ENCODE peak calls at places on chromosome 10, in seven cellular contexts. I is right atrium auricular region; X is psoas muscle; V is cardiac fibroblast; T is CD8-positive, alpha-beta T cell; G is H9; D is AG04450. K is an unnamed sample.

GRCh38 chr10:109062371-109062770 is 860.9 kb downstream of the XPNPEP1 start:
- DNase-seq in I (no peak), X (no peak), V (peak), T (no peak), G (no peak), D (no peak), K (peak)

GRCh38 chr10:62459072-62459471 is 84.9 kb downstream of the ZNF365 start:
- DNase-seq in I (no peak), X (no peak), V (peak), T (no peak), G (no peak), D (peak), K (peak)

GRCh38 chr10:93991596-93992284 is 2.0 kb upstream of the PLCE1 start:
- DNase-seq in I (peak), X (peak), V (peak), T (no peak), G (peak), D (no peak), K (peak)

GRCh38 chr10:30500963-30501504 is 67.0 kb downstream of the MAP3K8 start:
- DNase-seq in I (no peak), X (no peak), V (no peak), T (no peak), G (no peak), D (no peak), K (no peak)

GRCh38 chr10:96587255-96588059 is 645 bp upstream of the TM9SF3 start:
- DNase-seq in I (peak), X (peak), V (peak), T (no peak), G (no peak), D (peak), K (peak)

GRCh38 chr10:55550241-55550640 is 749.2 kb upstream of the PCDH15 start:
- DNase-seq in I (no peak), X (no peak), V (no peak), T (no peak), G (no peak), D (no peak), K (no peak)

GRCh38 chr10:112141297-112141696 is 42.3 kb downstream of the GPAM start:
- DNase-seq in I (peak), X (no peak), V (no peak), T (no peak), G (no peak), D (no peak), K (no peak)

GRCh38 chr10:107496594-107496993 is 332.1 kb upstream of the SORCS1 start:
- DNase-seq in I (no peak), X (no peak), V (peak), T (no peak), G (no peak), D (no peak), K (no peak)

GRCh38 chr10:79063071-79063491 is 5.7 kb upstream of the ZMIZ1 start:
- DNase-seq in I (no peak), X (peak), V (no peak), T (no peak), G (no peak), D (no peak), K (no peak)

GRCh38 chr10:62037166-62037831 is 135.8 kb downstream of the ARID5B start:
- DNase-seq in I (no peak), X (no peak), V (peak), T (no peak), G (no peak), D (no peak), K (peak)

GRCh38 chr10:28891058-28891713 is 213.9 kb downstream of the BAMBI start:
- DNase-seq in I (no peak), X (no peak), V (no peak), T (no peak), G (no peak), D (no peak), K (no peak)

GRCh38 chr10:43044444-43045245 is 32.2 kb upstream of the RET start:
- DNase-seq in I (no peak), X (no peak), V (no peak), T (peak), G (peak), D (no peak), K (no peak)

GRCh38 chr10:7696545-7696944 is 6.6 kb upstream of the ITIH2 start:
- DNase-seq in I (no peak), X (no peak), V (no peak), T (no peak), G (no peak), D (no peak), K (no peak)

GRCh38 chr10:123911866-123912265 is 20.3 kb upstream of the CPXM2 start:
- DNase-seq in I (no peak), X (no peak), V (no peak), T (no peak), G (no peak), D (no peak), K (no peak)

GRCh38 chr10:94500063-94500462 is 45.5 kb upstream of the HELLS start:
- DNase-seq in I (no peak), X (no peak), V (peak), T (no peak), G (no peak), D (no peak), K (peak)

GRCh38 chr10:81866753-81867152 is 8.2 kb upstream of the NRG3 start:
- DNase-seq in I (no peak), X (no peak), V (peak), T (no peak), G (no peak), D (no peak), K (no peak)

GRCh38 chr10:70903262-70903921 is 15.0 kb upstream of the PCBD1 start:
- DNase-seq in I (no peak), X (peak), V (peak), T (no peak), G (peak), D (peak), K (peak)

GRCh38 chr10:132710746-132711617 is 75.0 kb downstream of the NKX6-2 start:
- DNase-seq in I (no peak), X (peak), V (no peak), T (no peak), G (no peak), D (no peak), K (no peak)

GRCh38 chr10:126889421-126889820 is 15.8 kb upstream of the DOCK1 start:
- DNase-seq in I (no peak), X (no peak), V (no peak), T (no peak), G (no peak), D (no peak), K (no peak)

GRCh38 chr10:58712136-58712535 is 199.5 kb downstream of the BICC1 start:
- DNase-seq in I (no peak), X (no peak), V (no peak), T (no peak), G (no peak), D (no peak), K (no peak)

GRCh38 chr10:96584035-96584434 is 2.8 kb downstream of the TM9SF3 start:
- DNase-seq in I (no peak), X (no peak), V (no peak), T (no peak), G (no peak), D (no peak), K (no peak)

GRCh38 chr10:58743466-58744115 is 230.9 kb downstream of the BICC1 start:
- DNase-seq in I (no peak), X (no peak), V (peak), T (no peak), G (no peak), D (peak), K (peak)

GRCh38 chr10:11045995-11046394 is 28.3 kb downstream of the CELF2 start:
- DNase-seq in I (no peak), X (peak), V (no peak), T (no peak), G (no peak), D (no peak), K (no peak)

GRCh38 chr10:97138174-97138573 is 47.6 kb downstream of the SLIT1 start:
- DNase-seq in I (no peak), X (no peak), V (no peak), T (no peak), G (peak), D (no peak), K (no peak)

GRCh38 chr10:22648547-22648961 is 65.8 kb downstream of the PIP4K2A start:
- DNase-seq in I (no peak), X (no peak), V (peak), T (no peak), G (no peak), D (no peak), K (peak)

GRCh38 chr10:84166620-84167288 is 6.8 kb upstream of the GPR15LG start:
- DNase-seq in I (no peak), X (no peak), V (no peak), T (no peak), G (no peak), D (no peak), K (no peak)

GRCh38 chr10:43939939-43940810 is 291.5 kb upstream of the ZNF32 start:
- DNase-seq in I (peak), X (no peak), V (peak), T (peak), G (peak), D (peak), K (peak)

GRCh38 chr10:103835121-103836045 is 20.0 kb downstream of the SH3PXD2A start:
- DNase-seq in I (peak), X (peak), V (peak), T (no peak), G (no peak), D (peak), K (no peak)

GRCh38 chr10:90245623-90246022 is 544.2 kb downstream of the KIF20B start:
- DNase-seq in I (no peak), X (no peak), V (no peak), T (no peak), G (no peak), D (no peak), K (no peak)

GRCh38 chr10:122462533-122463465 is 1.4 kb downstream of the HTRA1 start:
- DNase-seq in I (no peak), X (peak), V (peak), T (no peak), G (no peak), D (no peak), K (peak)

GRCh38 chr10:13930123-13930522 is 343.4 kb downstream of the PRPF18 start:
- DNase-seq in I (no peak), X (no peak), V (no peak), T (peak), G (no peak), D (no peak), K (no peak)

GRCh38 chr10:95289003-95289920 is 1.5 kb downstream of the PDLIM1 start:
- DNase-seq in I (no peak), X (peak), V (no peak), T (no peak), G (peak), D (no peak), K (peak)

GRCh38 chr10:61000769-61001730 is 57.1 kb upstream of the RHOBTB1 start:
- DNase-seq in I (no peak), X (no peak), V (no peak), T (no peak), G (peak), D (no peak), K (no peak)

GRCh38 chr10:86306628-86307278 is 59.8 kb downstream of the GRID1 start:
- DNase-seq in I (no peak), X (no peak), V (peak), T (no peak), G (no peak), D (no peak), K (no peak)

GRCh38 chr10:108166401-108166800 is 1001.9 kb upstream of the SORCS1 start:
- DNase-seq in I (no peak), X (no peak), V (no peak), T (no peak), G (no peak), D (no peak), K (no peak)

GRCh38 chr10:76411719-76412435 is 980.5 kb downstream of the LRMDA start:
- DNase-seq in I (peak), X (peak), V (no peak), T (no peak), G (no peak), D (no peak), K (no peak)

GRCh38 chr10:77781451-77782327 is 144.1 kb upstream of the KCNMA1 start:
- DNase-seq in I (no peak), X (no peak), V (no peak), T (no peak), G (no peak), D (no peak), K (no peak)

GRCh38 chr10:14949291-14949690 is 4.6 kb downstream of the DCLRE1C start:
- DNase-seq in I (no peak), X (no peak), V (no peak), T (no peak), G (no peak), D (no peak), K (no peak)

GRCh38 chr10:14954934-14955333 is 1.0 kb upstream of the DCLRE1C start:
- DNase-seq in I (no peak), X (peak), V (no peak), T (no peak), G (no peak), D (no peak), K (no peak)

GRCh38 chr10:14954001-14954770 is at the start of gene DCLRE1C:
- DNase-seq in I (peak), X (peak), V (peak), T (peak), G (peak), D (peak), K (peak)

GRCh38 chr10:14952851-14953451 is 945 bp downstream of the DCLRE1C start:
- DNase-seq in I (no peak), X (no peak), V (no peak), T (no peak), G (peak), D (no peak), K (no peak)

GRCh38 chr10:14953452-14954000 is 370 bp downstream of the DCLRE1C start:
- DNase-seq in I (peak), X (peak), V (peak), T (no peak), G (no peak), D (peak), K (peak)
- TF ChIP-seq CTCF in I (no peak), X (peak), V (no peak), T (no peak), G (no peak), D (peak), K (peak)

DNA sequence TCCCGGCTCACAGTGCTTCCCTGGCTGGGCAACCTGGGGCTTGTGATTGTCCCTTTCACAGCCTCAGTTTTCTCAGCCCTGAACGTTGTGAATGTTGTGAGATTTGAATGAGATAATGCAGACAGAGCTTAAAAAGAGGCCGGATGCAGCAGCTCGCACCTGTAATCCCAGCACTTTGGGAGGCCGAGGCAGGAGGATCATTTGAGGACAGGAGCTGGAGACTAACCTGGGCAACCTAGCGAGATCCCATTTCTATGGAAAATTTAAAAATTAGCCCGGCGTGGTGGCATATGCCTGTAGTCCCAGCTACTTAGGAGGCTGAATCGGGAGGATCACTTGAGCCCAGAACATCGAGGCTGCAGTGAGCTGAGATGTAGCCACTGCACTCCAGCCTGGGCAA is 56.6 kb downstream of the SPOCK2 start:
- DNase-seq in I (no peak), X (no peak), V (no peak), T (no peak), G (no peak), D (no peak), K (no peak)
- TF ChIP-seq CTCF in I (no peak), X (no peak), V (no peak), T (no peak), G (no peak), D (no peak), K (no peak)

GRCh38 chr10:80268266-80268665 is 21.2 kb downstream of the MAT1A start:
- DNase-seq in I (no peak), X (no peak), V (peak), T (no peak), G (no peak), D (no peak), K (peak)
- TF ChIP-seq CTCF in I (no peak), X (no peak), V (no peak), T (no peak), G (no peak), D (no peak), K (no peak)

GRCh38 chr10:17244712-17245365 is 16.8 kb downstream of the VIM start:
- DNase-seq in I (no peak), X (no peak), V (no peak), T (no peak), G (no peak), D (no peak), K (peak)

GRCh38 chr10:17250736-17251135 is 22.7 kb downstream of the VIM start:
- DNase-seq in I (no peak), X (no peak), V (peak), T (no peak), G (no peak), D (no peak), K (no peak)

GRCh38 chr10:17248964-17249363 is 20.9 kb downstream of the VIM start:
- DNase-seq in I (no peak), X (no peak), V (no peak), T (no peak), G (no peak), D (no peak), K (no peak)

GRCh38 chr10:17249820-17250219 is 21.8 kb downstream of the VIM start:
- DNase-seq in I (no peak), X (no peak), V (peak), T (no peak), G (no peak), D (no peak), K (no peak)

GRCh38 chr10:17247210-17247609 is 19.2 kb downstream of the VIM start:
- DNase-seq in I (no peak), X (no peak), V (no peak), T (no peak), G (no peak), D (no peak), K (no peak)
- TF ChIP-seq CTCF in I (no peak), X (no peak), V (no peak), T (no peak), G (no peak), D (no peak), K (no peak)

GRCh38 chr10:102235991-102236390 is 5.3 kb downstream of the PITX3 start:
- DNase-seq in I (no peak), X (no peak), V (no peak), T (no peak), G (no peak), D (no peak), K (no peak)
- TF ChIP-seq CTCF in I (no peak), X (no peak), V (no peak), T (no peak), G (no peak), D (no peak), K (no peak)

GRCh38 chr10:25080880-25081581 is 64.6 kb downstream of the THNSL1 start:
- DNase-seq in I (peak), X (peak), V (peak), T (peak), G (peak), D (peak), K (peak)
- TF ChIP-seq CTCF in I (peak), X (peak), V (peak), T (peak), G (peak), D (peak), K (peak)

GRCh38 chr10:4434105-4434504 is 391.9 kb upstream of the AKR1E2 start:
- DNase-seq in I (no peak), X (no peak), V (no peak), T (no peak), G (no peak), D (no peak), K (no peak)
- TF ChIP-seq CTCF in I (no peak), X (no peak), V (no peak), T (no peak), G (no peak), D (no peak), K (no peak)

GRCh38 chr10:12252882-12253546 is 57.0 kb downstream of the CDC123 start:
- DNase-seq in I (no peak), X (no peak), V (peak), T (no peak), G (peak), D (no peak), K (no peak)
- TF ChIP-seq CTCF in I (no peak), X (no peak), V (peak), T (no peak), G (peak), D (peak), K (peak)

GRCh38 chr10:36779238-36779846 is 346.1 kb upstream of the ANKRD30A start:
- DNase-seq in I (no peak), X (no peak), V (peak), T (no peak), G (peak), D (peak), K (peak)
- TF ChIP-seq CTCF in I (peak), X (peak), V (peak), T (no peak), G (peak), D (peak), K (peak)